ENCODE peak calls at places on chromosome 10, in seven cellular contexts. One of them, this sample, is unnamed.

GRCh38 chr10:125117941-125118630 is 42.3 kb downstream of the CTBP2 start:
- DNase-seq in fibroblast of pulmonary artery: peak
- DNase-seq in mucosa of descending colon: no peak
- DNase-seq in cardiac muscle cell: peak
- DNase-seq in ovary: peak
- DNase-seq in GM23338: no peak
- DNase-seq in Calu3: no peak
- DNase-seq in this sample: peak

GRCh38 chr10:78545756-78546155 is 512.1 kb downstream of the RPS24 start:
- DNase-seq in fibroblast of pulmonary artery: no peak
- DNase-seq in mucosa of descending colon: no peak
- DNase-seq in cardiac muscle cell: no peak
- DNase-seq in ovary: no peak
- DNase-seq in GM23338: peak
- DNase-seq in Calu3: no peak
- DNase-seq in this sample: no peak

GRCh38 chr10:83607959-83608745 is 531.2 kb upstream of the GHITM start:
- DNase-seq in fibroblast of pulmonary artery: peak
- DNase-seq in mucosa of descending colon: no peak
- DNase-seq in cardiac muscle cell: peak
- DNase-seq in ovary: no peak
- DNase-seq in GM23338: peak
- DNase-seq in Calu3: no peak
- DNase-seq in this sample: no peak

GRCh38 chr10:104589871-104590270 is 51.2 kb upstream of the SORCS3 start:
- DNase-seq in fibroblast of pulmonary artery: peak
- DNase-seq in mucosa of descending colon: no peak
- DNase-seq in cardiac muscle cell: peak
- DNase-seq in ovary: no peak
- DNase-seq in GM23338: no peak
- DNase-seq in Calu3: no peak
- DNase-seq in this sample: no peak

GRCh38 chr10:124978376-124978725 is 36.4 kb downstream of the ZRANB1 start:
- DNase-seq in fibroblast of pulmonary artery: no peak
- DNase-seq in mucosa of descending colon: no peak
- DNase-seq in cardiac muscle cell: no peak
- DNase-seq in ovary: no peak
- DNase-seq in GM23338: no peak
- DNase-seq in Calu3: no peak
- DNase-seq in this sample: no peak

GRCh38 chr10:78540355-78541076 is 506.9 kb downstream of the RPS24 start:
- DNase-seq in fibroblast of pulmonary artery: no peak
- DNase-seq in mucosa of descending colon: no peak
- DNase-seq in cardiac muscle cell: no peak
- DNase-seq in ovary: no peak
- DNase-seq in GM23338: no peak
- DNase-seq in Calu3: no peak
- DNase-seq in this sample: no peak

GRCh38 chr10:91642831-91643692 is 10.2 kb upstream of the PPP1R3C start:
- DNase-seq in fibroblast of pulmonary artery: no peak
- DNase-seq in mucosa of descending colon: no peak
- DNase-seq in cardiac muscle cell: no peak
- DNase-seq in ovary: no peak
- DNase-seq in GM23338: no peak
- DNase-seq in Calu3: no peak
- DNase-seq in this sample: no peak

GRCh38 chr10:71433116-71433982 is 36.6 kb downstream of the CDH23 start:
- DNase-seq in fibroblast of pulmonary artery: no peak
- DNase-seq in mucosa of descending colon: no peak
- DNase-seq in cardiac muscle cell: peak
- DNase-seq in ovary: peak
- DNase-seq in GM23338: no peak
- DNase-seq in Calu3: no peak
- DNase-seq in this sample: no peak

GRCh38 chr10:107814865-107815487 is 650.5 kb upstream of the SORCS1 start:
- DNase-seq in fibroblast of pulmonary artery: peak
- DNase-seq in mucosa of descending colon: no peak
- DNase-seq in cardiac muscle cell: peak
- DNase-seq in ovary: no peak
- DNase-seq in GM23338: peak
- DNase-seq in Calu3: peak
- DNase-seq in this sample: peak

GRCh38 chr10:70775679-70776454 is 9.3 kb downstream of the TBATA start:
- DNase-seq in fibroblast of pulmonary artery: no peak
- DNase-seq in mucosa of descending colon: no peak
- DNase-seq in cardiac muscle cell: no peak
- DNase-seq in ovary: no peak
- DNase-seq in GM23338: no peak
- DNase-seq in Calu3: no peak
- DNase-seq in this sample: no peak

GRCh38 chr10:122911889-122912484 is 1.6 kb downstream of the FAM24A start:
- DNase-seq in fibroblast of pulmonary artery: peak
- DNase-seq in mucosa of descending colon: no peak
- DNase-seq in cardiac muscle cell: peak
- DNase-seq in ovary: no peak
- DNase-seq in GM23338: peak
- DNase-seq in Calu3: peak
- DNase-seq in this sample: no peak

GRCh38 chr10:22550732-22551131 is 163.6 kb downstream of the PIP4K2A start:
- DNase-seq in fibroblast of pulmonary artery: peak
- DNase-seq in mucosa of descending colon: no peak
- DNase-seq in cardiac muscle cell: peak
- DNase-seq in ovary: no peak
- DNase-seq in GM23338: peak
- DNase-seq in Calu3: peak
- DNase-seq in this sample: no peak

GRCh38 chr10:970311-971149 is 17.7 kb upstream of the GTPBP4 start:
- DNase-seq in fibroblast of pulmonary artery: no peak
- DNase-seq in mucosa of descending colon: no peak
- DNase-seq in cardiac muscle cell: peak
- DNase-seq in ovary: no peak
- DNase-seq in GM23338: no peak
- DNase-seq in Calu3: no peak
- DNase-seq in this sample: no peak

GRCh38 chr10:43039629-43040481 is 37.0 kb upstream of the RET start:
- DNase-seq in fibroblast of pulmonary artery: no peak
- DNase-seq in mucosa of descending colon: no peak
- DNase-seq in cardiac muscle cell: peak
- DNase-seq in ovary: no peak
- DNase-seq in GM23338: no peak
- DNase-seq in Calu3: no peak
- DNase-seq in this sample: no peak

GRCh38 chr10:102397222-102398171 is 2.0 kb downstream of the NFKB2 start:
- DNase-seq in fibroblast of pulmonary artery: no peak
- DNase-seq in mucosa of descending colon: peak
- DNase-seq in cardiac muscle cell: no peak
- DNase-seq in ovary: peak
- DNase-seq in GM23338: no peak
- DNase-seq in Calu3: no peak
- DNase-seq in this sample: no peak

GRCh38 chr10:4316166-4316810 is 509.7 kb upstream of the AKR1E2 start:
- DNase-seq in fibroblast of pulmonary artery: peak
- DNase-seq in mucosa of descending colon: no peak
- DNase-seq in cardiac muscle cell: peak
- DNase-seq in ovary: no peak
- DNase-seq in GM23338: no peak
- DNase-seq in Calu3: no peak
- DNase-seq in this sample: peak
- TF ChIP-seq CTCF in fibroblast of pulmonary artery: peak
- TF ChIP-seq CTCF in mucosa of descending colon: no peak
- TF ChIP-seq CTCF in cardiac muscle cell: peak
- TF ChIP-seq CTCF in ovary: no peak
- TF ChIP-seq CTCF in GM23338: no peak
- TF ChIP-seq CTCF in Calu3: no peak
- TF ChIP-seq CTCF in this sample: no peak

DNA sequence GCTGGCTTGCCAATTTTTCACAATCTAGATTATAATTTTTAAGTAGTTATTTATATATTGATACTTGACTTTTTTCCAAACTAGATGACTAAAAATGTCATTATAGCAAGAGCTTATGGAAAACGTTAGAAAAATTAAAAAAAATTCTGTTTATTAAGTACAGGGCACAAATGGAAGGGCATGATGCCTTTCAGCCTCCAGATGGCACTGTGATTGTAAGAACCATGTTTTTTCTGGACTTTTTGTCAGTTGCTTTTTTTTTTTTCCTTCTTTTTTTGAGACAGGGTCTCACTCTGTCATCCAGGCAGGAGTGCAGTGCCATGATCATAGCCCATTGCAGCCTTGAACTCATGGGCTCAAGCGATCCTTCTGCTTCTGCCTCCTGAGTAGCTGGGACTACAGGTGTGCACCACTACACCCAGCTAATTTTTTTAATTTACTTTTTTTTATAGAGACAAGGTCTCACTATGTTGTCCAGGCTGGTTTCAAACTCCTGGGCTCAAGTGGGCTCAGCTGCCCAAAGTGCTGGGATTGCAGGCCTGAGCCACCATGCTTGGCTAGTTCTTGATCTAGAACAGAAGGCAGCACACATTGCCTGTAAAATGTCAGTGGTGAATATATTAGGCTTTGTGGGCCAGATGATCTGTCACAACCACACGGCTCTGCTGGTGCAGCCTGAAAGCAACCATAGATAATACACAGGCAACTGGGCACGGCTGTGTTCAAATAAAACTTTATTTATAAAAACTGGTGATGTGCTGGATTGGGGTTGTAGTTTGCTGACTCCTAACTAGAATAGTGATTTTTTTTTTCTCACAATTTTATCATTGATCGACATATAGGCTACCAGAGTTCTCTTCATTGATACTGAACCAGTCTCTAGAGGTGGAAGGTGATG is 27.4 kb downstream of the UCMA start:
- DNase-seq in fibroblast of pulmonary artery: peak
- DNase-seq in mucosa of descending colon: no peak
- DNase-seq in cardiac muscle cell: peak
- DNase-seq in ovary: no peak
- DNase-seq in GM23338: peak
- DNase-seq in Calu3: no peak
- DNase-seq in this sample: peak
- TF ChIP-seq CTCF in fibroblast of pulmonary artery: peak
- TF ChIP-seq CTCF in mucosa of descending colon: peak
- TF ChIP-seq CTCF in cardiac muscle cell: peak
- TF ChIP-seq CTCF in ovary: no peak
- TF ChIP-seq CTCF in GM23338: peak
- TF ChIP-seq CTCF in Calu3: no peak
- TF ChIP-seq CTCF in this sample: peak

GRCh38 chr10:69397972-69398371 is 18.7 kb downstream of the TACR2 start:
- DNase-seq in fibroblast of pulmonary artery: peak
- DNase-seq in mucosa of descending colon: no peak
- DNase-seq in cardiac muscle cell: peak
- DNase-seq in ovary: no peak
- DNase-seq in GM23338: no peak
- DNase-seq in Calu3: no peak
- DNase-seq in this sample: peak

GRCh38 chr10:69389827-69390490 is 26.8 kb downstream of the TACR2 start:
- DNase-seq in fibroblast of pulmonary artery: peak
- DNase-seq in mucosa of descending colon: no peak
- DNase-seq in cardiac muscle cell: peak
- DNase-seq in ovary: no peak
- DNase-seq in GM23338: peak
- DNase-seq in Calu3: peak
- DNase-seq in this sample: no peak

GRCh38 chr10:69392481-69393000 is 24.2 kb downstream of the TACR2 start:
- DNase-seq in fibroblast of pulmonary artery: peak
- DNase-seq in mucosa of descending colon: peak
- DNase-seq in cardiac muscle cell: peak
- DNase-seq in ovary: peak
- DNase-seq in GM23338: peak
- DNase-seq in Calu3: peak
- DNase-seq in this sample: no peak

GRCh38 chr10:69391158-69391557 is 25.6 kb downstream of the TACR2 start:
- DNase-seq in fibroblast of pulmonary artery: no peak
- DNase-seq in mucosa of descending colon: no peak
- DNase-seq in cardiac muscle cell: no peak
- DNase-seq in ovary: no peak
- DNase-seq in GM23338: no peak
- DNase-seq in Calu3: no peak
- DNase-seq in this sample: no peak

DNA sequence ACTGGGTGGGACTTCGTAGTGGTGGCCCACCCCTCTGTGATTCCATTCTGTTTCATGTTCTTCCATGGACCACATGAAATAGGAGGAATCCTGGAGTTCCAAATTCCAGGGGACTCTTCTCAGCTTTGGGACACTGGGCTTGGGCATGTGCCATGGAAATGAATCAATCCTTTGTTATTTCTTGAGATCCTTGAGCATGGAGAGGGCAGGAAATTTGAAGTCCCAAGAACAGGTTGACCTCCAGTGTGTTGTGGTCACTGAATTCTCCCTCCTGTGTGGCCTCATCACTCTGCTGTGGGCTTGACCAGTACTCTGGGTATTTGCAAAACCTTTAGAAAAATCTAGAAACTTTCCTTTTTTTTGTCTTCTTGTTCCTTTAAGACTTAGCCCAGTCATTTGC is 22.7 kb downstream of the TACR2 start:
- DNase-seq in fibroblast of pulmonary artery: no peak
- DNase-seq in mucosa of descending colon: no peak
- DNase-seq in cardiac muscle cell: no peak
- DNase-seq in ovary: no peak
- DNase-seq in GM23338: no peak
- DNase-seq in Calu3: no peak
- DNase-seq in this sample: no peak
- TF ChIP-seq CTCF in fibroblast of pulmonary artery: no peak
- TF ChIP-seq CTCF in mucosa of descending colon: no peak
- TF ChIP-seq CTCF in cardiac muscle cell: no peak
- TF ChIP-seq CTCF in ovary: no peak
- TF ChIP-seq CTCF in GM23338: no peak
- TF ChIP-seq CTCF in Calu3: no peak
- TF ChIP-seq CTCF in this sample: no peak

DNA sequence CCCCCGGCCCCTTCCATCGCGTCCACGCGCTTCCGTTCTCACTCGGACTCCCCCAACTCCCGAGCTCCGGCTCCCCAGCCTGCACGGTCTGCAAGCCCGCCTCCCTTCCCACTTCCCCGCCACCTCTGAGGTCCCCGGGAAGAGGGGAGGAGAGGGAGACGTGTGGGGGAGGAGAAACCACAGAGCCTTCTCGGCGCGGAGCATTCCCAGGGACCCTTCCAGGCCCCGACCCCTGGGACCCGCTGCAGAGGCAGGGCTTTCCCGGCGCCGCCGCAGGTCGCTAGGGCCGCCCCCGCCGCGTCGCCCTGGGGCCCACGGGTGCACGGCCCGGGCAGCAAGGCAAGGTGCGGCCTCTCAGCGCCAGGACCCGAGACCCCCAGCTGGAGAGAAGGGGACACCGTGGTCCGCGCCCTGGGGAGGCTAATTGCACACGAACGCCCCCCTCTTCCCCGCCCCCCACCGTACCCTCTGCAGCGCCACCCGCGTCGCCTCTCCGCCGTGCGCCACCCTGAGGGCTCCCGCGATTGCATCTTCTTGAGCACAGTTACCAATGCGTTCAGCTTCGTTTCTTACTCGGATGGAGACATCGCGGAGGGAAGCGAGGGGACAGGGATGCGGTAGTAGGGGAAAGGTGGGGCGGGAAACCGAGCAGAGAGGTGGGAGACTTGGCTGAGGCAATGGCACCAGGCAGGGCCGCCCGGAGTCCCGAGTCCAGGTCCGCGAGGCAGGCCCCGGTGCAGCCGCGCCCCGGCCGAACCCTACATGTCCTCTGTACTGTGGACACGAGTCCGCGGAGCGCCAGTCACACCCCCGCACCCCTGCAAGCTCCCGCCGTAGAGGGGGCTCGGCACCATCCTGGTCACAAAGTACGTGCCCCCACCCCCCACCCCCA is 29.0 kb downstream of the SKIDA1 start:
- DNase-seq in fibroblast of pulmonary artery: peak
- DNase-seq in mucosa of descending colon: peak
- DNase-seq in cardiac muscle cell: peak
- DNase-seq in ovary: peak
- DNase-seq in GM23338: peak
- DNase-seq in Calu3: peak
- DNase-seq in this sample: no peak
- TF ChIP-seq CTCF in fibroblast of pulmonary artery: peak
- TF ChIP-seq CTCF in mucosa of descending colon: no peak
- TF ChIP-seq CTCF in cardiac muscle cell: peak
- TF ChIP-seq CTCF in ovary: no peak
- TF ChIP-seq CTCF in GM23338: peak
- TF ChIP-seq CTCF in Calu3: no peak
- TF ChIP-seq CTCF in this sample: peak